ENCODE peak calls at places on chromosomes 16 and 17, in seven cellular contexts. K is psoas muscle; F is activated CD8-positive, alpha-beta memory T cell treated with anti-CD3 and anti-CD28 coated beads, Interleukin-2, amount 10 ng/mL, durations not matched to agents 7 days and 5 days; W is activated naive CD4-positive, alpha-beta T cell treated with anti-CD3 and anti-CD28 coated beads, Interleukin-2, amount 10 ng/mL, durations not matched to agents 7 days and 5 days; S is ELR; T is posterior vena cava; L is Calu3. U is an unnamed sample.

GRCh38 chr16:84093120-84093878 is 23.4 kb downstream of the MBTPS1 start:
- DNase-seq in K (no peak), F (no peak), W (no peak), S (no peak), T (no peak), L (no peak), U (no peak)

GRCh38 chr17:42682400-42683384 is at the start of gene CNTNAP1:
- DNase-seq in K (peak), F (peak), W (peak), S (peak), T (peak), L (peak), U (peak)

GRCh38 chr16:50591800-50592771 is 43.9 kb downstream of the NKD1 start:
- DNase-seq in K (peak), F (no peak), W (no peak), S (no peak), T (peak), L (peak), U (no peak)

GRCh38 chr16:24538756-24539294 is 541 bp upstream of the RBBP6 start:
- DNase-seq in K (no peak), F (no peak), W (no peak), S (no peak), T (peak), L (no peak), U (peak)

GRCh38 chr16:53433509-53433908 is 762 bp upstream of the RBL2 start:
- DNase-seq in K (no peak), F (no peak), W (no peak), S (no peak), T (no peak), L (no peak), U (no peak)

GRCh38 chr17:2108170-2108569 is 53.3 kb downstream of the HIC1 start:
- DNase-seq in K (no peak), F (no peak), W (no peak), S (no peak), T (no peak), L (no peak), U (no peak)

GRCh38 chr17:49067163-49067562 is 65.4 kb upstream of the B4GALNT2 start:
- DNase-seq in K (no peak), F (no peak), W (no peak), S (no peak), T (no peak), L (no peak), U (no peak)

GRCh38 chr17:66775262-66775661 is 59.7 kb upstream of the CACNG5 start:
- DNase-seq in K (no peak), F (no peak), W (no peak), S (no peak), T (no peak), L (no peak), U (no peak)

GRCh38 chr16:15949210-15950166 is at the start of gene ABCC1:
- DNase-seq in K (peak), F (peak), W (peak), S (peak), T (peak), L (peak), U (peak)

GRCh38 chr17:21166599-21167265 is 40.0 kb downstream of the DHRS7B start:
- DNase-seq in K (no peak), F (no peak), W (no peak), S (no peak), T (no peak), L (no peak), U (no peak)

GRCh38 chr16:56257666-56258359 is 66.5 kb downstream of the GNAO1 start:
- DNase-seq in K (no peak), F (no peak), W (no peak), S (no peak), T (no peak), L (no peak), U (no peak)

GRCh38 chr17:38341035-38341721 is 2.6 kb downstream of the GPR179 start:
- DNase-seq in K (peak), F (no peak), W (no peak), S (peak), T (no peak), L (peak), U (peak)

GRCh38 chr16:9384141-9384540 is 292.7 kb downstream of the HAPSTR1 start:
- DNase-seq in K (no peak), F (no peak), W (no peak), S (no peak), T (no peak), L (no peak), U (no peak)

GRCh38 chr16:9555051-9555450 is 463.6 kb downstream of the HAPSTR1 start:
- DNase-seq in K (no peak), F (no peak), W (no peak), S (no peak), T (no peak), L (no peak), U (no peak)

GRCh38 chr17:81993726-81994592 is 16.5 kb downstream of the ASPSCR1 start:
- DNase-seq in K (no peak), F (no peak), W (no peak), S (no peak), T (no peak), L (no peak), U (no peak)

GRCh38 chr16:88608076-88608475 is 30.3 kb upstream of the IL17C start:
- DNase-seq in K (no peak), F (no peak), W (no peak), S (no peak), T (no peak), L (no peak), U (no peak)

GRCh38 chr16:72832640-72833039 is 215.3 kb downstream of the ZFHX3 start:
- DNase-seq in K (peak), F (peak), W (peak), S (peak), T (peak), L (peak), U (peak)

GRCh38 chr17:62782730-62783260 is 25.3 kb downstream of the MARCHF10 start:
- DNase-seq in K (no peak), F (no peak), W (no peak), S (no peak), T (no peak), L (no peak), U (no peak)

GRCh38 chr17:8012996-8013640 is 10.7 kb downstream of the GUCY2D start:
- DNase-seq in K (no peak), F (no peak), W (no peak), S (no peak), T (peak), L (no peak), U (no peak)

GRCh38 chr17:3965123-3965800 is 1.0 kb upstream of the ATP2A3 start:
- DNase-seq in K (no peak), F (peak), W (peak), S (peak), T (peak), L (peak), U (peak)

GRCh38 chr17:57735230-57735629 is 9.9 kb downstream of the CCDC182 start:
- DNase-seq in K (no peak), F (no peak), W (no peak), S (no peak), T (no peak), L (no peak), U (no peak)

GRCh38 chr16:27685802-27686201 is 135.9 kb downstream of the KATNIP start:
- DNase-seq in K (no peak), F (no peak), W (no peak), S (peak), T (no peak), L (no peak), U (peak)

GRCh38 chr17:35748323-35748960 is 4.6 kb downstream of the GAS2L2 start:
- DNase-seq in K (no peak), F (no peak), W (no peak), S (no peak), T (no peak), L (peak), U (no peak)

GRCh38 chr17:3894188-3894587 is 1.3 kb upstream of the CAMKK1 start:
- DNase-seq in K (no peak), F (no peak), W (no peak), S (no peak), T (no peak), L (no peak), U (no peak)

GRCh38 chr17:49170216-49170615 is 37.6 kb downstream of the B4GALNT2 start:
- DNase-seq in K (no peak), F (no peak), W (no peak), S (no peak), T (no peak), L (no peak), U (no peak)

GRCh38 chr17:298791-299450 is 53.7 kb downstream of the RPH3AL start:
- DNase-seq in K (peak), F (no peak), W (no peak), S (no peak), T (peak), L (no peak), U (no peak)

GRCh38 chr16:56357291-56357764 is 68.0 kb downstream of the AMFR start:
- DNase-seq in K (no peak), F (no peak), W (no peak), S (peak), T (peak), L (no peak), U (peak)

GRCh38 chr16:19595043-19595767 is 39.7 kb downstream of the VPS35L start:
- DNase-seq in K (peak), F (no peak), W (no peak), S (peak), T (no peak), L (peak), U (peak)

GRCh38 chr17:31052187-31052889 is 42.4 kb upstream of the NF1 start:
- DNase-seq in K (peak), F (peak), W (no peak), S (peak), T (peak), L (peak), U (peak)

GRCh38 chr16:25143898-25144297 is 32.4 kb downstream of the LCMT1 start:
- DNase-seq in K (no peak), F (no peak), W (no peak), S (peak), T (no peak), L (peak), U (no peak)

U was measured in mesenchymal stem cell.